ENCODE peak calls at places on chromosomes 11 and 22, in six cellular contexts. U is astrocyte of the spinal cord, X is WERI-Rb-1, C is cardiac muscle cell, S is AG09309, P is mucosa of descending colon. H is an unnamed sample.
A peak's percentile ranks its signal among the peaks of the same experiment; 100 is the strongest.

GRCh38 chr11:10314199-10315072 is 9.6 kb downstream of the ADM start:
- DNase-seq in X (peak; percentile 27), U (peak; percentile 67), S (no peak), P (no peak), C (peak; percentile 70), H (peak; percentile 68)

GRCh38 chr11:134293119-134294113 is 17.2 kb downstream of the GLB1L3 start:
- DNase-seq in P (no peak), C (no peak), U (no peak), X (no peak), S (no peak), H (no peak)

GRCh38 chr11:26583550-26583949 is 11.5 kb upstream of the MUC15 start:
- DNase-seq in C (peak; percentile 2), X (no peak), S (no peak), P (no peak), U (peak; percentile 5), H (peak; percentile 1)

GRCh38 chr11:78514922-78515502 is 59.7 kb downstream of the NARS2 start:
- DNase-seq in U (no peak), C (no peak), S (no peak), P (no peak), X (no peak), H (no peak)

GRCh38 chr11:12167098-12167999 is 57.0 kb downstream of the MICAL2 start:
- DNase-seq in X (no peak), P (peak; percentile 77), S (no peak), U (peak; percentile 92), C (no peak), H (peak; percentile 78)

GRCh38 chr11:76234704-76235232 is 28.5 kb upstream of the WNT11 start:
- DNase-seq in U (no peak), P (peak; percentile 63), S (no peak), C (no peak), X (peak; percentile 23), H (no peak)

GRCh38 chr11:3139086-3139440 is 26.0 kb downstream of the OSBPL5 start:
- DNase-seq in P (no peak), S (no peak), U (no peak), C (no peak), X (no peak), H (no peak)

GRCh38 chr22:17235149-17235655 is 16.0 kb upstream of the ADA2 start:
- DNase-seq in X (no peak), C (no peak), P (no peak), U (no peak), S (no peak), H (no peak)

GRCh38 chr11:85854212-85854556 is 999 bp upstream of the CCDC83 start:
- DNase-seq in U (no peak), P (no peak), C (no peak), X (no peak), S (no peak), H (no peak)

GRCh38 chr11:3803726-3804510 is 4.4 kb upstream of the PGAP2 start:
- DNase-seq in X (no peak), S (no peak), C (no peak), P (no peak), U (no peak), H (no peak)

GRCh38 chr11:106246495-106246894 is 169.0 kb downstream of the AASDHPPT start:
- DNase-seq in C (no peak), U (no peak), P (no peak), S (no peak), X (no peak), H (no peak)
- H3K4me3 ChIP-seq in C (no peak overlapping the region), U (no peak overlapping the region), P (no peak overlapping the region), S (no peak overlapping the region), X (no peak overlapping the region), H (no peak overlapping the region)

GRCh38 chr11:118341749-118342489 is 586 bp downstream of the CD3D start:
- DNase-seq in C (no peak), U (no peak), P (no peak), X (no peak), S (no peak), H (peak; percentile 25)
- H3K4me3 ChIP-seq in C (no peak overlapping the region), U (no peak overlapping the region), P (no peak overlapping the region), X (no peak overlapping the region), S (no peak overlapping the region), H (peak overlapping the region; percentile 59)

GRCh38 chr22:37589607-37590006 is 9.7 kb upstream of the LGALS2 start:
- DNase-seq in S (no peak), C (no peak), U (no peak), P (no peak), X (no peak), H (no peak)

GRCh38 chr22:37588540-37589215 is 8.8 kb upstream of the LGALS2 start:
- DNase-seq in U (no peak), X (peak; percentile 88), S (no peak), C (no peak), P (peak; percentile 76), H (no peak)

GRCh38 chr22:37594237-37594636 is 14.3 kb upstream of the LGALS2 start:
- DNase-seq in U (no peak), X (no peak), C (no peak), S (no peak), P (no peak), H (no peak)

GRCh38 chr22:37591823-37592404 is 12.0 kb upstream of the LGALS2 start:
- DNase-seq in P (no peak), X (no peak), C (no peak), U (no peak), S (no peak), H (no peak)
- H3K4me3 ChIP-seq in P (no peak overlapping the region), X (no peak overlapping the region), C (no peak overlapping the region), U (no peak overlapping the region), S (peak overlapping the region; percentile 10), H (no peak overlapping the region)

GRCh38 chr11:67303132-67303988 is at the start of gene SSH3:
- DNase-seq in S (no peak), U (peak; percentile 54), P (peak; percentile 93), X (peak; percentile 77), C (peak; percentile 80), H (peak; percentile 25)

GRCh38 chr11:67303989-67304411 is 670 bp downstream of the SSH3 start:
- DNase-seq in U (no peak), P (peak; percentile 70), C (peak; percentile 49), X (peak; percentile 45), S (no peak), H (peak; percentile 27)

GRCh38 chr11:67302571-67303131 is 679 bp upstream of the SSH3 start:
- DNase-seq in C (peak; percentile 39), P (peak; percentile 74), S (no peak), U (peak; percentile 70), X (peak; percentile 55), H (peak; percentile 72)

GRCh38 chr11:67306769-67307544 is 3.6 kb downstream of the SSH3 start:
- DNase-seq in U (no peak), C (no peak), S (no peak), X (no peak), P (no peak), H (no peak)

GRCh38 chr11:67304511-67305113 is 1.3 kb downstream of the SSH3 start:
- DNase-seq in X (peak; percentile 6), S (no peak), C (no peak), U (no peak), P (peak; percentile 37), H (peak; percentile 25)
- H3K4me3 ChIP-seq in X (peak overlapping the region; percentile 90), S (peak overlapping the region; percentile 72), C (peak overlapping the region; percentile 73), U (peak overlapping the region; percentile 53), P (peak overlapping the region; percentile 96), H (no peak overlapping the region)

GRCh38 chr22:37244114-37244921 is at the start of gene RAC2:
- DNase-seq in P (peak; percentile 91), X (peak; percentile 52), S (no peak), U (peak; percentile 55), C (peak; percentile 31), H (peak; percentile 98)
- H3K4me3 ChIP-seq in P (peak within 1 kb of the TSS; percentile 2), X (no peak within 1 kb of the TSS), S (peak within 1 kb of the TSS; percentile 41), U (peak within 1 kb of the TSS; percentile 39), C (no peak within 1 kb of the TSS), H (peak within 1 kb of the TSS; percentile 85)

GRCh38 chr22:21856868-21857267 is 10.6 kb downstream of the MAPK1 start:
- DNase-seq in P (no peak), S (no peak), X (no peak), U (no peak), C (no peak), H (no peak)

GRCh38 chr22:21857501-21857914 is 9.9 kb downstream of the MAPK1 start:
- DNase-seq in S (no peak), P (no peak), C (no peak), X (no peak), U (no peak), H (no peak)

GRCh38 chr22:21860640-21861039 is 6.8 kb downstream of the MAPK1 start:
- DNase-seq in C (no peak), U (no peak), S (no peak), X (no peak), P (no peak), H (no peak)

GRCh38 chr22:21856197-21856596 is 11.2 kb downstream of the MAPK1 start:
- DNase-seq in U (no peak), P (no peak), S (no peak), X (no peak), C (no peak), H (no peak)

GRCh38 chr22:21858025-21858764 is 9.2 kb downstream of the MAPK1 start:
- DNase-seq in U (no peak), P (no peak), X (no peak), S (no peak), C (no peak), H (no peak)
- H3K4me3 ChIP-seq in U (no peak overlapping the region), P (no peak overlapping the region), X (no peak overlapping the region), S (no peak overlapping the region), C (no peak overlapping the region), H (no peak overlapping the region)

DNA sequence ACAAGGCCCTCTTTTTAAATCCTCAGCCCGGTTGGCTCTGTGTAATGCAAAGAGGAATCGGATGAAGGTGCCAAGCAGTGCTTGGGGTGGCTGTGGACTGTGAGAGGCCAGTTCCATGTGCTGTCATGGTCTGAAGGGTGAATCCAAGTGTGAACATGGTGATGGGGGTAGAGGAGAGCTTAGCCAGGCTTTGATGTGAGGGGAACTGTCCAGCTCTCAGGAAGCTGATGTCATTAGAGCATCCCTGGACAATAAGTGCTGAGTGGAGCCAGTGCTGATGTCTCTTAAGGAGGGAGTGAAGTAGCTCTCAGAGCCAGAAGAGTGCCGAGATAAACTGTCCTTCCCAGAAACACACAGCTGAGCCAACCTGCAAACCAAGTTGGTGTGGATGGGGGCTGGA is 53.6 kb downstream of the NAV2 start:
- DNase-seq in U (peak; percentile 32), P (no peak), S (no peak), X (no peak), C (peak; percentile 53), H (no peak)
- H3K4me3 ChIP-seq in U (no peak overlapping the region), P (no peak overlapping the region), S (no peak overlapping the region), X (no peak overlapping the region), C (no peak overlapping the region), H (no peak overlapping the region)

GRCh38 chr11:47989779-47990178 is 9.4 kb downstream of the PTPRJ start:
- DNase-seq in X (no peak), S (no peak), P (no peak), U (no peak), C (no peak), H (no peak)
- H3K4me3 ChIP-seq in X (no peak overlapping the region), S (no peak overlapping the region), P (no peak overlapping the region), U (no peak overlapping the region), C (no peak overlapping the region), H (no peak overlapping the region)

H was measured in NB4.